ENCODE peak calls at places on chromosome 6, in four cellular contexts. D is stimulated activated CD8-positive, alpha-beta memory T cell treated with anti-CD3 and anti-CD28 coated beads, Interleukin-7, amount 100 ng/mL, for 1 hour; K is breast epithelium; I is stimulated activated CD4-positive, alpha-beta T cell treated with anti-CD3 and anti-CD28 coated beads, Interleukin-4, amount 100 ng/mL, for 1 hour. N is an unnamed sample.

GRCh38 chr6:168045706-168046620 is 33.0 kb downstream of the FRMD1 start:
- DNase-seq in D (no peak), K (no peak), I (no peak), N (no peak)

GRCh38 chr6:15312500-15312899 is 66.6 kb downstream of the JARID2 start:
- DNase-seq in D (no peak), K (no peak), I (no peak), N (no peak)

GRCh38 chr6:24489470-24489869 is at the start of gene GPLD1:
- DNase-seq in D (no peak), K (no peak), I (no peak), N (no peak)

GRCh38 chr6:24718449-24719124 is 367 bp downstream of the C6orf62 start:
- DNase-seq in D (no peak), K (no peak), I (no peak), N (no peak)

GRCh38 chr6:37369321-37370196 is 15.8 kb downstream of the RNF8 start:
- DNase-seq in D (no peak), K (no peak), I (no peak), N (no peak)

GRCh38 chr6:119267506-119267905 is 82.1 kb downstream of the MAN1A1 start:
- DNase-seq in D (no peak), K (no peak), I (no peak), N (no peak)

GRCh38 chr6:4925580-4925979 is 78.3 kb downstream of the RPP40 start:
- DNase-seq in D (no peak), K (no peak), I (no peak), N (no peak)

GRCh38 chr6:168823397-168824020 is 382.5 kb downstream of the SMOC2 start:
- DNase-seq in D (no peak), K (no peak), I (no peak), N (no peak)

GRCh38 chr6:20034408-20034769 is 177.9 kb downstream of the MBOAT1 start:
- DNase-seq in D (no peak), K (no peak), I (no peak), N (no peak)

GRCh38 chr6:139597781-139598368 is 223.4 kb upstream of the CITED2 start:
- DNase-seq in D (no peak), K (no peak), I (no peak), N (no peak)

GRCh38 chr6:3323696-3324261 is 65.0 kb downstream of the PSMG4 start:
- DNase-seq in D (no peak), K (no peak), I (no peak), N (no peak)

GRCh38 chr6:125789167-125789566 is 1.6 kb upstream of the NCOA7 start:
- DNase-seq in D (no peak), K (no peak), I (no peak), N (no peak)

GRCh38 chr6:69980624-69981023 is 114.3 kb downstream of the COL19A1 start:
- DNase-seq in D (no peak), K (no peak), I (no peak), N (no peak)

GRCh38 chr6:41741625-41742490 is 5.3 kb downstream of the PGC start:
- DNase-seq in D (no peak), K (no peak), I (no peak), N (no peak)

GRCh38 chr6:53309059-53309896 is 39.5 kb downstream of the ELOVL5 start:
- DNase-seq in D (no peak), K (no peak), I (no peak), N (no peak)

GRCh38 chr6:27672113-27672799 is 199.4 kb upstream of the ZNF184 start:
- DNase-seq in D (no peak), K (no peak), I (no peak), N (no peak)

GRCh38 chr6:121382467-121383121 is 48.3 kb upstream of the TBC1D32 start:
- DNase-seq in D (no peak), K (no peak), I (no peak), N (no peak)

GRCh38 chr6:37052027-37052628 is 46.7 kb downstream of the FGD2 start:
- DNase-seq in D (no peak), K (no peak), I (no peak), N (no peak)

GRCh38 chr6:72987305-72987704 is 238.0 kb downstream of the KHDC1L start:
- DNase-seq in D (no peak), K (no peak), I (no peak), N (no peak)

GRCh38 chr6:36590237-36590636 is 3.9 kb upstream of the SRSF3 start:
- DNase-seq in D (no peak), K (no peak), I (no peak), N (peak)

GRCh38 chr6:118625833-118626232 is 25.6 kb downstream of the CEP85L start:
- DNase-seq in D (no peak), K (no peak), I (no peak), N (no peak)

GRCh38 chr6:107443904-107444267 is 15.5 kb downstream of the PDSS2 start:
- DNase-seq in D (no peak), K (no peak), I (no peak), N (no peak)

GRCh38 chr6:150672792-150673191 is 73.1 kb downstream of the PLEKHG1 start:
- DNase-seq in D (no peak), K (no peak), I (no peak), N (no peak)

GRCh38 chr6:168367285-168367720 is 47.7 kb upstream of the DACT2 start:
- DNase-seq in D (no peak), K (no peak), I (no peak), N (no peak)

GRCh38 chr6:111423960-111424846 is 58.8 kb downstream of the REV3L start:
- DNase-seq in D (no peak), K (no peak), I (no peak), N (no peak)

GRCh38 chr6:148329568-148330299 is 12.9 kb upstream of the SASH1 start:
- DNase-seq in D (no peak), K (no peak), I (no peak), N (no peak)

GRCh38 chr6:56699066-56699654 is 56.5 kb upstream of the DST start:
- DNase-seq in D (no peak), K (no peak), I (no peak), N (no peak)